ENCODE peak calls at places on chromosomes 11 and 22, in nine cellular contexts. M is nephron progenitor cell; W is activated CD4-positive, alpha-beta T cell treated with anti-CD3 and anti-CD28 coated beads, Interleukin-2, amount 10 ng/mL, durations not matched to agents 24 days and 14 days; B is activated naive CD4-positive, alpha-beta T cell; E is OCI-M1; V is WTC11; T is ecto neural progenitor cell; Y is cardiac fibroblast; N is cardiac septum. Q is an unnamed sample.

GRCh38 chr22:23060612-23061400 is 9.5 kb upstream of the GNAZ start:
- DNase-seq in M (no peak), T (peak), Y (no peak), W (no peak), V (peak), N (peak), B (no peak), E (no peak), Q (no peak)

GRCh38 chr11:78424334-78425270 is 7.0 kb upstream of the GAB2 start:
- DNase-seq in E (peak), Y (peak), N (no peak), W (peak), M (no peak), T (no peak), B (no peak), V (no peak), Q (peak)

GRCh38 chr22:48717883-48718817 is 1109.5 kb downstream of the BRD1 start:
- DNase-seq in N (peak), V (peak), T (no peak), Y (no peak), B (no peak), M (no peak), E (no peak), W (no peak), Q (peak)

GRCh38 chr11:73240190-73240781 is 22.2 kb downstream of the P2RY2 start:
- DNase-seq in E (no peak), T (no peak), Y (peak), B (no peak), W (no peak), V (no peak), N (peak), M (no peak), Q (no peak)

GRCh38 chr22:34430386-34430785 is 510.1 kb upstream of the LARGE1 start:
- DNase-seq in T (no peak), N (no peak), W (no peak), B (no peak), E (no peak), V (no peak), M (no peak), Y (no peak), Q (no peak)

GRCh38 chr11:104408630-104409029 is 244.7 kb upstream of the PDGFD start:
- DNase-seq in B (no peak), Y (peak), V (no peak), M (no peak), N (no peak), W (no peak), T (no peak), E (no peak), Q (no peak)

GRCh38 chr11:14471127-14471526 is 28.5 kb downstream of the COPB1 start:
- DNase-seq in M (no peak), W (no peak), V (no peak), Y (no peak), E (no peak), B (no peak), T (no peak), N (no peak), Q (no peak)

GRCh38 chr11:73760066-73760679 is 701 bp downstream of the RAB6A start:
- DNase-seq in T (peak), M (peak), E (peak), N (no peak), B (no peak), W (no peak), Y (peak), V (peak), Q (no peak)

GRCh38 chr11:126647735-126648134 is 292.2 kb downstream of the ST3GAL4 start:
- DNase-seq in N (no peak), B (no peak), T (no peak), V (no peak), Y (peak), E (peak), W (no peak), M (no peak), Q (no peak)

GRCh38 chr11:14537134-14537599 is 17.0 kb upstream of the PSMA1 start:
- DNase-seq in T (no peak), W (peak), Y (peak), B (no peak), M (peak), E (peak), V (no peak), N (no peak), Q (no peak)

GRCh38 chr22:37462983-37463382 is 23.2 kb downstream of the MFNG start:
- DNase-seq in V (peak), T (peak), W (peak), B (no peak), E (peak), N (no peak), Y (peak), M (peak), Q (no peak)

GRCh38 chr22:30104501-30105156 is 24.4 kb downstream of the HORMAD2 start:
- DNase-seq in V (no peak), M (no peak), W (peak), E (no peak), N (no peak), T (no peak), B (no peak), Y (no peak), Q (no peak)

GRCh38 chr11:15197696-15198095 is 83.0 kb downstream of the INSC start:
- DNase-seq in Y (no peak), T (no peak), M (no peak), V (no peak), W (no peak), N (no peak), E (no peak), B (no peak), Q (no peak)

GRCh38 chr11:57330029-57330428 is 5.3 kb upstream of the TNKS1BP1 start:
- DNase-seq in N (no peak), M (no peak), W (no peak), B (no peak), E (no peak), V (no peak), T (no peak), Y (no peak), Q (no peak)

GRCh38 chr22:19062139-19062789 is 59.9 kb downstream of the DGCR2 start:
- DNase-seq in M (no peak), T (no peak), Y (no peak), E (no peak), B (no peak), V (no peak), W (no peak), N (peak), Q (no peak)

GRCh38 chr22:30027169-30027568 is 53.1 kb upstream of the HORMAD2 start:
- DNase-seq in Y (no peak), T (no peak), B (no peak), V (no peak), E (no peak), M (no peak), W (no peak), N (no peak), Q (no peak)

GRCh38 chr11:3835752-3836151 is 5.0 kb downstream of the RHOG start:
- DNase-seq in B (no peak), N (no peak), M (no peak), W (no peak), V (no peak), E (peak), Y (no peak), T (no peak), Q (no peak)

GRCh38 chr22:31102441-31103081 is 4.8 kb downstream of the SELENOM start:
- DNase-seq in Y (peak), N (peak), T (no peak), W (no peak), M (no peak), B (no peak), E (peak), V (no peak), Q (no peak)

GRCh38 chr11:1122356-1123002 is 35.3 kb upstream of the MUC5AC start:
- DNase-seq in V (peak), N (peak), T (no peak), W (no peak), Y (no peak), M (no peak), E (no peak), B (no peak), Q (no peak)

GRCh38 chr22:19407649-19408606 is 23.6 kb downstream of the HIRA start:
- DNase-seq in Y (peak), W (no peak), B (no peak), N (no peak), E (no peak), M (no peak), T (no peak), V (no peak), Q (no peak)

GRCh38 chr11:32113637-32114203 is 22.8 kb downstream of the RCN1 start:
- DNase-seq in Y (no peak), T (no peak), E (no peak), N (no peak), W (no peak), M (no peak), V (no peak), B (no peak), Q (no peak)

GRCh38 chr11:61738776-61739175 is 13.7 kb upstream of the MYRF start:
- DNase-seq in T (no peak), N (no peak), B (no peak), W (no peak), V (no peak), M (no peak), Y (no peak), E (no peak), Q (no peak)

GRCh38 chr22:49215840-49216239 is 611.8 kb downstream of the BRD1 start:
- DNase-seq in E (no peak), Y (no peak), M (no peak), T (no peak), N (no peak), W (no peak), B (no peak), V (no peak), Q (peak)

GRCh38 chr22:37633693-37634504 is 5.6 kb upstream of the SH3BP1 start:
- DNase-seq in V (peak), N (peak), B (no peak), M (peak), W (peak), Y (peak), E (peak), T (peak), Q (peak)

GRCh38 chr11:64351136-64351631 is 7.8 kb upstream of the RPS6KA4 start:
- DNase-seq in N (no peak), E (no peak), M (no peak), T (no peak), V (no peak), W (no peak), Y (no peak), B (no peak), Q (no peak)

Q was measured in CD14-positive monocyte.